ENCODE peak calls at places on chromosome 15, in six cellular contexts. I is progenitor cell of endocrine pancreas, Z is esophagus muscularis mucosa, B is MM.1S, J is BJ, T is epithelial cell of esophagus. F is an unnamed sample.
A peak's percentile ranks its signal among the peaks of the same experiment; 100 is the strongest.

GRCh38 chr15:91075761-91076160 is 24.3 kb upstream of the SV2B start:
- DNase-seq in I (no peak), Z (no peak), B (no peak), J (no peak), T (no peak), F (no peak)

GRCh38 chr15:52680041-52680391 is 828 bp upstream of the ATOSA start:
- DNase-seq in I (no peak), Z (no peak), B (peak; percentile 42), J (no peak), T (peak; percentile 26), F (no peak)

GRCh38 chr15:25243800-25244097 is 195.1 kb downstream of the UBE3A start:
- DNase-seq in I (no peak), Z (no peak), B (no peak), J (no peak), T (no peak), F (peak; percentile 1)

GRCh38 chr15:98442379-98442833 is 205.9 kb upstream of the IGF1R start:
- DNase-seq in I (peak; percentile 59), Z (peak; percentile 89), B (peak; percentile 81), J (peak; percentile 57), T (peak; percentile 90), F (peak; percentile 25)

GRCh38 chr15:29140475-29141172 is 129.0 kb downstream of the NSMCE3 start:
- DNase-seq in I (no peak), Z (no peak), B (no peak), J (no peak), T (no peak), F (no peak)

GRCh38 chr15:29225534-29226224 is 43.9 kb downstream of the NSMCE3 start:
- DNase-seq in I (no peak), Z (no peak), B (no peak), J (no peak), T (no peak), F (no peak)

GRCh38 chr15:75725021-75725718 is 12.5 kb upstream of the CSPG4 start:
- DNase-seq in I (no peak), Z (no peak), B (no peak), J (no peak), T (no peak), F (no peak)

GRCh38 chr15:58594898-58595297 is 154.6 kb downstream of the ADAM10 start:
- DNase-seq in I (no peak), Z (no peak), B (no peak), J (no peak), T (no peak), F (no peak)

GRCh38 chr15:57158589-57158988 is 217.7 kb upstream of the CGNL1 start:
- DNase-seq in I (no peak), Z (no peak), B (no peak), J (no peak), T (peak; percentile 72), F (no peak)

GRCh38 chr15:96051598-96051997 is 278.9 kb upstream of the NR2F2 start:
- DNase-seq in I (no peak), Z (no peak), B (no peak), J (no peak), T (peak; percentile 6), F (no peak)

GRCh38 chr15:73046073-73046472 is 6.2 kb upstream of the NEO1 start:
- DNase-seq in I (no peak), Z (no peak), B (no peak), J (no peak), T (no peak), F (no peak)

GRCh38 chr15:101233651-101234281 is 18.1 kb downstream of the CHSY1 start:
- DNase-seq in I (no peak), Z (no peak), B (no peak), J (no peak), T (peak; percentile 57), F (no peak)

GRCh38 chr15:67809441-67809840 is 15.9 kb upstream of the SKOR1 start:
- DNase-seq in I (no peak), Z (no peak), B (no peak), J (no peak), T (no peak), F (no peak)

GRCh38 chr15:31235298-31236183 is 91.1 kb upstream of the KLF13 start:
- DNase-seq in I (no peak), Z (no peak), B (no peak), J (no peak), T (peak; percentile 10), F (no peak)

GRCh38 chr15:99443768-99444446 is 121.9 kb upstream of the MEF2A start:
- DNase-seq in I (no peak), Z (no peak), B (no peak), J (no peak), T (no peak), F (peak; percentile 9)

GRCh38 chr15:99446565-99447496 is 119.0 kb upstream of the MEF2A start:
- DNase-seq in I (no peak), Z (peak; percentile 86), B (no peak), J (no peak), T (no peak), F (peak; percentile 10)

GRCh38 chr15:99443056-99443756 is 122.6 kb upstream of the MEF2A start:
- DNase-seq in I (no peak), Z (peak; percentile 89), B (no peak), J (no peak), T (no peak), F (peak; percentile 3)

GRCh38 chr15:99447497-99448371 is 118.0 kb upstream of the MEF2A start:
- DNase-seq in I (no peak), Z (no peak), B (no peak), J (no peak), T (no peak), F (peak; percentile 9)

GRCh38 chr15:99445272-99445850 is 120.4 kb upstream of the MEF2A start:
- DNase-seq in I (no peak), Z (peak; percentile 86), B (no peak), J (no peak), T (no peak), F (no peak)
- TF ChIP-seq CTCF in I (no peak), Z (no peak), B (no peak), J (no peak), T (no peak), F (no peak)

DNA sequence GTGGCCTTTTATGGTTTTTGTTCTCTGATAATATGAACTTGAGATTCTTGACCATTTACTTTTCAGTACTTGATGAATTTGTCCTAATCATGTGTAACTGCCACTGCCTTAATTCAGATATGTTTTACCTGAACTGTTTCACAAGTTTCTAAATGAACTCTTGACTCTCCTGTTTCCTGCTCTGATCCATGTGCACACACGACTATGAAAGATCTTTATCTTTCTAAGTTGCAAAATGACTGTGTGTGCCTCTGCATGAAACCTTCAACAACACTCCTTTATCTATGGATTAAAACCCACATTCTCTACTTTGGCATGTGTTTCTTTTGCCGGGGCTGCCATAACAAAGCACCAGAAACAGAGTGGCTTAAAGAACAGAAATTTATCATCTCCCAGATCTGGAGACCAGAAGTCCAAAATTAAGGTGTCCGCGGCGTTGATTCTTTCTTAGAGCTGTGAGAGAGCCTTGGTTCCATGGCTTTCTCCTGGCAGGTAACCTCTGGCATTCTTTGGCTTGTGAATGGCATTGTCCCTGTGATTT is 275.0 kb downstream of the ADAMTSL3 start:
- DNase-seq in I (no peak), Z (no peak), B (peak; percentile 38), J (no peak), T (no peak), F (no peak)
- TF ChIP-seq CTCF in I (no peak), Z (no peak), B (no peak), J (no peak), T (no peak), F (no peak)

GRCh38 chr15:69375151-69375790 is 38.9 kb upstream of the KIF23 start:
- DNase-seq in I (no peak), Z (no peak), B (no peak), J (no peak), T (no peak), F (no peak)

GRCh38 chr15:69380726-69381105 is 33.4 kb upstream of the KIF23 start:
- DNase-seq in I (no peak), Z (no peak), B (no peak), J (no peak), T (no peak), F (no peak)

GRCh38 chr15:69377137-69377536 is 37.0 kb upstream of the KIF23 start:
- DNase-seq in I (no peak), Z (no peak), B (no peak), J (no peak), T (no peak), F (no peak)

GRCh38 chr15:69384626-69385025 is 29.5 kb upstream of the KIF23 start:
- DNase-seq in I (no peak), Z (no peak), B (no peak), J (no peak), T (no peak), F (no peak)

GRCh38 chr15:69380100-69380725 is 33.9 kb upstream of the KIF23 start:
- DNase-seq in I (no peak), Z (no peak), B (no peak), J (no peak), T (peak; percentile 21), F (no peak)
- TF ChIP-seq CTCF in I (peak; percentile 24), Z (no peak), B (no peak), J (peak; percentile 35), T (peak; percentile 36), F (no peak)

DNA sequence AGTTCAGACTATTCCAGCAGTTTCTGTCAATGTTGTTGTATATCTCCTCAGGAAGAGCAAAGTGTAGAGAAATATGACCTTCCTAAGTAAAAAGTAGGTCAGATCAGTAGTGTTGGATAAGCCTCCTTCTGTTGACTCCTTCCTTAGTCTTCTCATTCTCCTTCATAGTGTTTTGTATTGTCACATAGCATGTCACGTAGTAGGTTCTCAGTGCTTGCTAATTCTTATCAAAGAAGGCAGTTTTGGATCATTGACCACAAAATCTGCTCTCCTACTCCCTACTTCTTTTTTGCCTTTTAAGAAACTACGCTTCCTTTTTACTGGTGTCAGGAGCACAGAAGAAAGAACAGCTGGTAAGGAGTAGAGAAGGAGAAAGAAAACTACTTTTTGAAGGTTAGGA is 1.0 kb upstream of the MGA start:
- DNase-seq in I (no peak), Z (no peak), B (no peak), J (no peak), T (no peak), F (no peak)
- TF ChIP-seq CTCF in I (no peak), Z (no peak), B (no peak), J (no peak), T (no peak), F (no peak)

DNA sequence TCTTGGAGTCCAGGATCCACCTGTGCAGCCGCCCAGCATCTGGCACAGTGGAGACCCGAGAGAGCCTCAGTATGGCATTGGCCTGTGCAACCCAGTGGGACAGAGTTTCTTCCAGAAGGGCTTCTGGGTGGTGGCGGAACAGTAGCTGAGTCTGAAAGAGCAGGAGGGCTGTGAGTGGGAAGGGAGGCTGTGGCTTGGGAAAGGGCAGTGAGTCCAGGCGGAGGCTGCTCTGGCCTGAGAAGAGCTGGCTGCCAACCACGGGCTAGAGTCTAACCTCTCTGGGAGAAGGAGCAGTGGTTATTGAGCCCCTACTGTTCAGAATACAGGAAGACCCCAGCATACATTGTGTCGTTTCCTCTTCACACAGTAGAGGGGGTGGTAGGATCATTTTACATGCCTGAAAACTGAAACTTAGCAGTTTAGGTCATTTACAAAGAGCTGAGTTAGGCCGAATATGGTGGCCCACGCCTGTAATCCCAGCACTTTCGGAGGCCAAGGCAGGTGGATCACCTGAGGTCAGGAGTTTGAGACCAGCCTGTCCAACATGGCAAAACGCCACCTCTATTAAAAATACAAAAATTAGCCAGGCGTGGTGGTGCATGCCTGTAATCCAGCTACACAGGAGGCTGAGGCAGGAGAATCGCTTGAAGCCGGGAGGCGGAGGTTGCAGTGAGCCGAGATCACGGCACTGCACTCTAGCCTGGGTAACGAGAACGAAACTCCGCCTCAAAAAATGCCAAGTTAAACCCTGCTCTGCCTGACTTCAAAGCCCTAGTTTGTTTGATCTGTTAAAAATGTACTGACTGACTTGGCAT is 3.2 kb downstream of the AEN start:
- DNase-seq in I (no peak), Z (no peak), B (peak; percentile 79), J (no peak), T (no peak), F (no peak)
- TF ChIP-seq CTCF in I (peak; percentile 50), Z (peak; percentile 38), B (peak; percentile 64), J (peak; percentile 51), T (peak; percentile 14), F (peak; percentile 70)

GRCh38 chr15:40072216-40072990 is 33.4 kb upstream of the SRP14 start:
- DNase-seq in I (no peak), Z (no peak), B (no peak), J (no peak), T (no peak), F (no peak)
- TF ChIP-seq CTCF in I (no peak), Z (no peak), B (no peak), J (no peak), T (no peak), F (no peak)

F was measured in natural killer cell.